ENCODE peak calls at places on chromosomes 7 and 10, in ten cellular contexts. U is AML-193; W is stimulated activated CD8-positive, alpha-beta memory T cell treated with anti-CD3 and anti-CD28 coated beads, Interleukin-7, amount 100 ng/mL, for 1 hour; I is NCI-H1092 treated with DMSO at 0.1 percent for 48 hours; Q is stimulated activated CD4-positive, alpha-beta T cell treated with anti-CD3 and anti-CD28 coated beads, Interleukin-4, amount 100 ng/mL, for 24 hours; Z is kidney; M is activated CD4-positive, CD25-positive, alpha-beta regulatory T cell treated with anti-CD3 and anti-CD28 coated beads, Interleukin-2, amount 50 U/mL, for 72 hours; G is suprapubic skin; X is mucosa of gallbladder; E is Calu3. F is an unnamed sample.

GRCh38 chr10:124197301-124198148 is 104.1 kb upstream of the CHST15 start:
- DNase-seq in I (no peak), X (no peak), U (no peak), G (no peak), M (no peak), Z (no peak), E (no peak), Q (no peak), W (no peak), F (no peak)

GRCh38 chr10:93386496-93387369 is 95.4 kb downstream of the MYOF start:
- DNase-seq in G (no peak), I (no peak), M (no peak), Q (peak), W (no peak), U (no peak), X (no peak), E (no peak), Z (peak), F (peak)

GRCh38 chr10:69515699-69516547 is 57.3 kb downstream of the NEUROG3 start:
- DNase-seq in W (peak), X (peak), G (no peak), Z (peak), U (peak), I (peak), M (peak), E (peak), Q (peak), F (peak)

GRCh38 chr7:44608916-44609648 is 2.7 kb downstream of the OGDH start:
- DNase-seq in Z (no peak), U (no peak), M (no peak), X (no peak), Q (no peak), E (no peak), W (no peak), G (peak), I (no peak), F (no peak)

GRCh38 chr10:21078410-21079329 is 181.6 kb upstream of the NEBL start:
- DNase-seq in W (no peak), M (no peak), X (peak), I (peak), G (no peak), Z (no peak), Q (peak), U (peak), E (peak), F (no peak)

GRCh38 chr7:97116308-97116707 is 1.2 kb upstream of the SDHAF3 start:
- DNase-seq in E (no peak), G (no peak), U (peak), X (no peak), M (no peak), Q (no peak), I (no peak), W (no peak), Z (no peak), F (no peak)

GRCh38 chr10:84613336-84614021 is 285.1 kb downstream of the CCSER2 start:
- DNase-seq in U (peak), X (no peak), G (no peak), Q (no peak), W (no peak), E (peak), Z (no peak), M (no peak), I (peak), F (no peak)

GRCh38 chr7:150716368-150716767 is at the start of gene GIMAP1:
- DNase-seq in Z (peak), G (no peak), W (peak), M (no peak), E (no peak), U (peak), X (no peak), Q (peak), I (no peak), F (peak)

GRCh38 chr10:49382826-49383225 is 13.1 kb downstream of the DRGX start:
- DNase-seq in Q (no peak), M (no peak), Z (no peak), I (no peak), X (no peak), W (no peak), G (peak), E (no peak), U (no peak), F (no peak)